ENCODE peak calls at places on chromosomes 6 and 20, in six cellular contexts. F, K, Z, I, N and U are unnamed samples.
A peak's percentile ranks its signal among the peaks of the same experiment; 100 is the strongest.

GRCh38 chr6:14502551-14502950 is 385.0 kb downstream of the CD83 start:
- DNase-seq in F (no peak), K (no peak), Z (no peak), I (no peak), N (no peak), U (no peak)

GRCh38 chr6:99868074-99868702 is 125.8 kb downstream of the MCHR2 start:
- DNase-seq in F (peak; percentile 20), K (peak; percentile 83), Z (peak; percentile 60), I (peak; percentile 69), N (peak; percentile 73), U (peak; percentile 76)

GRCh38 chr6:161496941-161497340 is 223.1 kb upstream of the AGPAT4 start:
- DNase-seq in F (no peak), K (no peak), Z (no peak), I (no peak), N (no peak), U (peak; percentile 50)

GRCh38 chr20:17316316-17317038 is 89.6 kb downstream of the PCSK2 start:
- DNase-seq in F (no peak), K (no peak), Z (no peak), I (no peak), N (no peak), U (no peak)

GRCh38 chr6:152233547-152234320 is 403.4 kb downstream of the SYNE1 start:
- DNase-seq in F (no peak), K (no peak), Z (no peak), I (no peak), N (no peak), U (no peak)

GRCh38 chr6:150711584-150712501 is 112.2 kb downstream of the PLEKHG1 start:
- DNase-seq in F (no peak), K (peak; percentile 12), Z (no peak), I (no peak), N (peak; percentile 19), U (no peak)

GRCh38 chr20:9072741-9073310 is 3.9 kb downstream of the PLCB4 start:
- DNase-seq in F (no peak), K (no peak), Z (no peak), I (peak; percentile 62), N (no peak), U (no peak)

GRCh38 chr6:75345413-75345812 is 60.8 kb upstream of the TMEM30A start:
- DNase-seq in F (no peak), K (no peak), Z (no peak), I (peak; percentile 56), N (no peak), U (peak; percentile 46)

GRCh38 chr20:46028110-46028509 is 905 bp upstream of the SLC12A5 start:
- DNase-seq in F (no peak), K (no peak), Z (no peak), I (no peak), N (no peak), U (no peak)

GRCh38 chr20:53628076-53628475 is 34.4 kb upstream of the ZNF217 start:
- DNase-seq in F (no peak), K (no peak), Z (no peak), I (no peak), N (no peak), U (no peak)

GRCh38 chr20:63657260-63657936 is 714 bp upstream of the RTEL1 start:
- DNase-seq in F (no peak), K (no peak), Z (peak; percentile 12), I (no peak), N (no peak), U (no peak)

GRCh38 chr6:105764318-105764717 is 321.8 kb upstream of the PRDM1 start:
- DNase-seq in F (no peak), K (no peak), Z (no peak), I (no peak), N (no peak), U (no peak)

GRCh38 chr6:158593670-158594069 is 33.8 kb downstream of the TMEM181 start:
- DNase-seq in F (no peak), K (no peak), Z (no peak), I (no peak), N (no peak), U (no peak)

GRCh38 chr20:45487231-45487635 is 17.7 kb downstream of the WFDC2 start:
- DNase-seq in F (no peak), K (no peak), Z (no peak), I (peak; percentile 27), N (no peak), U (peak; percentile 72)

GRCh38 chr6:45959534-45960195 is 56.0 kb downstream of the CLIC5 start:
- DNase-seq in F (no peak), K (peak; percentile 84), Z (peak; percentile 14), I (no peak), N (peak; percentile 40), U (no peak)

GRCh38 chr6:142213402-142213801 is 66.3 kb downstream of the VTA1 start:
- DNase-seq in F (no peak), K (no peak), Z (no peak), I (no peak), N (no peak), U (no peak)

GRCh38 chr6:90611996-90612690 is 25.3 kb upstream of the MAP3K7 start:
- DNase-seq in F (no peak), K (no peak), Z (no peak), I (peak; percentile 15), N (no peak), U (peak; percentile 46)

GRCh38 chr20:33866398-33867079 is 55.4 kb downstream of the CHMP4B start:
- DNase-seq in F (no peak), K (no peak), Z (no peak), I (peak; percentile 20), N (no peak), U (no peak)

GRCh38 chr6:2630891-2631458 is 119.7 kb downstream of the MYLK4 start:
- DNase-seq in F (no peak), K (no peak), Z (no peak), I (peak; percentile 44), N (peak; percentile 22), U (no peak)

GRCh38 chr6:13117561-13117960 is 210.8 kb downstream of the TBC1D7 start:
- DNase-seq in F (no peak), K (no peak), Z (no peak), I (no peak), N (no peak), U (no peak)

GRCh38 chr20:38023181-38024085 is 9.8 kb downstream of the TTI1 start:
- DNase-seq in F (no peak), K (no peak), Z (no peak), I (no peak), N (peak; percentile 64), U (no peak)

GRCh38 chr20:62633571-62634329 is 8.6 kb upstream of the SLCO4A1 start:
- DNase-seq in F (no peak), K (no peak), Z (no peak), I (no peak), N (no peak), U (no peak)

GRCh38 chr6:658244-658643 is 1.3 kb upstream of the HUS1B start:
- DNase-seq in F (no peak), K (no peak), Z (peak; percentile 47), I (no peak), N (peak; percentile 90), U (no peak)

GRCh38 chr6:51675551-51676275 is 411.7 kb downstream of the PKHD1 start:
- DNase-seq in F (no peak), K (no peak), Z (no peak), I (no peak), N (no peak), U (no peak)

GRCh38 chr6:170049641-170050491 is 241.0 kb downstream of the DLL1 start:
- DNase-seq in F (no peak), K (no peak), Z (peak; percentile 85), I (no peak), N (peak; percentile 47), U (no peak)

GRCh38 chr6:26199057-26199772 is 112.0 kb downstream of the HFE start:
- DNase-seq in F (no peak), K (peak; percentile 95), Z (peak; percentile 90), I (peak; percentile 91), N (peak; percentile 98), U (peak; percentile 75)

GRCh38 chr6:1604991-1605821 is 4.5 kb upstream of the FOXC1 start:
- DNase-seq in F (no peak), K (no peak), Z (no peak), I (peak; percentile 23), N (no peak), U (no peak)

GRCh38 chr6:53628354-53629119 is 37.0 kb downstream of the KLHL31 start:
- DNase-seq in F (no peak), K (no peak), Z (peak; percentile 18), I (no peak), N (peak; percentile 40), U (no peak)